ENCODE peak calls at places on chromosomes 13 and 19, in ten cellular contexts. W, N, H, D, J, F, X, Z, T and E are unnamed samples.

GRCh38 chr13:51805925-51806324 is 2.0 kb upstream of the DHRS12 start:
- DNase-seq in W (no peak), N (no peak), H (no peak), D (no peak), J (no peak), F (no peak), X (no peak), Z (no peak), T (no peak), E (no peak)

GRCh38 chr13:46675016-46675415 is 121.9 kb downstream of the ESD start:
- DNase-seq in W (no peak), N (no peak), H (no peak), D (no peak), J (no peak), F (no peak), X (no peak), Z (no peak), T (no peak), E (no peak)

GRCh38 chr19:6352381-6353165 is 8.8 kb upstream of the CLPP start:
- DNase-seq in W (no peak), N (no peak), H (no peak), D (no peak), J (no peak), F (no peak), X (no peak), Z (no peak), T (no peak), E (no peak)

GRCh38 chr13:35744144-35744543 is 267.7 kb upstream of the MAB21L1 start:
- DNase-seq in W (no peak), N (no peak), H (no peak), D (no peak), J (no peak), F (no peak), X (no peak), Z (no peak), T (no peak), E (no peak)

GRCh38 chr13:27428160-27428559 is 3.7 kb downstream of the GTF3A start:
- DNase-seq in W (no peak), N (no peak), H (no peak), D (no peak), J (no peak), F (no peak), X (no peak), Z (no peak), T (no peak), E (no peak)

GRCh38 chr19:16258440-16258903 is 60.8 kb downstream of the AP1M1 start:
- DNase-seq in W (no peak), N (peak; percentile 46), H (no peak), D (no peak), J (no peak), F (peak; percentile 68), X (no peak), Z (peak; percentile 83), T (no peak), E (no peak)

GRCh38 chr19:46392252-46392801 is 21.0 kb downstream of the CCDC8 start:
- DNase-seq in W (no peak), N (no peak), H (no peak), D (no peak), J (no peak), F (peak; percentile 57), X (no peak), Z (peak; percentile 62), T (no peak), E (no peak)

GRCh38 chr13:90710355-90710754 is 637.1 kb upstream of the MIR17HG start:
- DNase-seq in W (no peak), N (no peak), H (no peak), D (peak; percentile 3), J (no peak), F (no peak), X (no peak), Z (no peak), T (no peak), E (no peak)

GRCh38 chr19:47418595-47419036 is 711 bp downstream of the MEIS3 start:
- DNase-seq in W (no peak), N (no peak), H (no peak), D (no peak), J (no peak), F (no peak), X (no peak), Z (no peak), T (peak; percentile 31), E (no peak)

GRCh38 chr19:4713384-4713951 is 10.2 kb downstream of the DPP9 start:
- DNase-seq in W (no peak), N (peak; percentile 51), H (no peak), D (peak; percentile 98), J (no peak), F (no peak), X (no peak), Z (peak; percentile 96), T (no peak), E (peak; percentile 97)